ENCODE peak calls at places on chromosomes 4 and X, in six cellular contexts. Q is ELR, X is Calu3, H is SW 1271, J is T-cell, Y is HCEC 1CT. C is an unnamed sample.

GRCh38 chr4:70838400-70838971 is 1.2 kb downstream of the GRSF1 start:
- DNase-seq in Y (no peak), X (no peak), Q (peak), J (no peak), H (no peak), C (peak)

GRCh38 chrX:32137525-32137924 is 1065.7 kb upstream of the FTHL17 start:
- DNase-seq in Q (no peak), J (no peak), Y (no peak), X (no peak), H (no peak), C (no peak)

GRCh38 chr4:175807596-175807995 is 4.5 kb downstream of the GPM6A start:
- DNase-seq in X (no peak), Q (no peak), Y (no peak), H (no peak), J (no peak), C (no peak)

GRCh38 chrX:41580423-41581064 is 108.2 kb upstream of the GPR34 start:
- DNase-seq in Q (no peak), Y (peak), J (no peak), H (no peak), X (no peak), C (no peak)

GRCh38 chr4:77010841-77011354 is 61.3 kb downstream of the SEPTIN11 start:
- DNase-seq in Y (peak), X (no peak), H (no peak), J (no peak), Q (peak), C (peak)

GRCh38 chrX:110082156-110082555 is 79.2 kb downstream of the TMEM164 start:
- DNase-seq in Y (peak), H (no peak), X (no peak), J (no peak), Q (peak), C (peak)

GRCh38 chr4:22595684-22596083 is 79.8 kb upstream of the ADGRA3 start:
- DNase-seq in J (no peak), H (no peak), Y (no peak), X (no peak), Q (no peak), C (no peak)

GRCh38 chrX:152897216-152898144 is at the start of gene ZNF185:
- DNase-seq in Y (no peak), Q (peak), J (no peak), X (peak), H (peak), C (no peak)

GRCh38 chrX:123188081-123188480 is 4.0 kb downstream of the GRIA3 start:
- DNase-seq in J (no peak), Y (no peak), H (no peak), X (no peak), Q (no peak), C (peak)

GRCh38 chr4:132557660-132558059 is 591.4 kb upstream of the PCDH10 start:
- DNase-seq in X (no peak), H (peak), J (no peak), Y (no peak), Q (peak), C (no peak)

GRCh38 chrX:119753639-119754257 is 4.6 kb upstream of the SOWAHD start:
- DNase-seq in X (peak), Q (peak), H (peak), Y (peak), J (peak), C (no peak)

GRCh38 chr4:54548831-54549460 is 108.8 kb upstream of the KIT start:
- DNase-seq in X (no peak), Q (no peak), J (no peak), Y (no peak), H (no peak), C (no peak)

GRCh38 chr4:38768968-38769394 is 13.8 kb downstream of the TLR10 start:
- DNase-seq in Q (no peak), Y (no peak), X (no peak), H (no peak), J (no peak), C (no peak)

GRCh38 chr4:146927710-146928109 is 18.0 kb downstream of the TTC29 start:
- DNase-seq in Q (no peak), H (no peak), Y (no peak), J (no peak), X (no peak), C (no peak)

GRCh38 chr4:122584517-122584916 is 36.3 kb downstream of the IL21 start:
- DNase-seq in H (no peak), J (no peak), Q (peak), Y (peak), X (no peak), C (peak)

GRCh38 chr4:127261476-127261875 is 371.3 kb upstream of the INTU start:
- DNase-seq in J (no peak), Q (no peak), Y (no peak), X (no peak), H (no peak), C (peak)

GRCh38 chrX:74450803-74451449 is 29.6 kb downstream of the SLC16A2 start:
- DNase-seq in Y (peak), J (no peak), X (no peak), H (peak), Q (peak), C (peak)

GRCh38 chr4:118676128-118676527 is 9.1 kb upstream of the METTL14 start:
- DNase-seq in H (no peak), Q (peak), Y (no peak), J (no peak), X (no peak), C (no peak)

GRCh38 chr4:114040319-114041116 is 61.1 kb upstream of the ARSJ start:
- DNase-seq in H (no peak), X (peak), Y (no peak), J (no peak), Q (peak), C (peak)

GRCh38 chr4:48141048-48141447 is 7.0 kb upstream of the TXK start:
- DNase-seq in Y (peak), J (no peak), H (peak), X (no peak), Q (peak), C (peak)

GRCh38 chr4:94451051-94451404 is 714 bp upstream of the PDLIM5 start:
- DNase-seq in H (no peak), J (no peak), Y (no peak), X (no peak), Q (peak), C (no peak)

GRCh38 chr4:152454398-152455011 is 81.4 kb downstream of the FBXW7 start:
- DNase-seq in X (no peak), H (peak), Q (peak), J (no peak), Y (peak), C (peak)

GRCh38 chr4:79906996-79907395 is 166.0 kb downstream of the ANTXR2 start:
- DNase-seq in J (no peak), X (no peak), Q (no peak), H (no peak), Y (no peak), C (no peak)

GRCh38 chr4:168907119-168907698 is 102.8 kb downstream of the CBR4 start:
- DNase-seq in Q (no peak), X (no peak), H (no peak), Y (peak), J (no peak), C (no peak)

GRCh38 chr4:105181259-105181658 is 34.6 kb downstream of the TET2 start:
- DNase-seq in H (no peak), Y (no peak), Q (no peak), J (no peak), X (no peak), C (no peak)

C was measured in mammary epithelial cell.